ENCODE peak calls at places on chromosomes 2 and 18, in seven cellular contexts. W is ELR; Q is activated CD4-positive, alpha-beta T cell treated with anti-CD3 and anti-CD28 coated beads for 48 hours; M is left cardiac atrium; U is neuronal stem cell; T is activated naive CD4-positive, alpha-beta T cell treated with anti-CD3 and anti-CD28 coated beads for 36 hours; H is H9. Z is an unnamed sample.

GRCh38 chr2:181407171-181407570 is 50.0 kb upstream of the ITGA4 start:
- DNase-seq in W (no peak), Q (no peak), M (no peak), U (no peak), T (no peak), H (no peak), Z (no peak)

GRCh38 chr2:74513605-74514367 is 464 bp upstream of the TLX2 start:
- DNase-seq in W (no peak), Q (peak), M (no peak), U (no peak), T (peak), H (peak), Z (no peak)

GRCh38 chr2:10028988-10029874 is 14.1 kb upstream of the KLF11 start:
- DNase-seq in W (no peak), Q (peak), M (peak), U (no peak), T (peak), H (peak), Z (peak)

GRCh38 chr2:98607741-98608117 is 583 bp downstream of the COA5 start:
- DNase-seq in W (peak), Q (no peak), M (no peak), U (no peak), T (no peak), H (no peak), Z (no peak)

GRCh38 chr2:22883054-22883453 is 501.9 kb upstream of the KLHL29 start:
- DNase-seq in W (no peak), Q (no peak), M (no peak), U (no peak), T (no peak), H (no peak), Z (no peak)

GRCh38 chr2:8511868-8512612 is 169.8 kb upstream of the ID2 start:
- DNase-seq in W (peak), Q (no peak), M (no peak), U (no peak), T (no peak), H (no peak), Z (no peak)

GRCh38 chr2:151947524-151948165 is 119.4 kb upstream of the ARL5A start:
- DNase-seq in W (no peak), Q (no peak), M (peak), U (peak), T (no peak), H (no peak), Z (peak)

GRCh38 chr18:12121175-12122095 is 27.8 kb downstream of the ANKRD62 start:
- DNase-seq in W (peak), Q (no peak), M (no peak), U (no peak), T (no peak), H (peak), Z (no peak)

GRCh38 chr2:119225084-119225864 is 1.6 kb downstream of the STEAP3 start:
- DNase-seq in W (peak), Q (no peak), M (no peak), U (no peak), T (no peak), H (no peak), Z (no peak)

GRCh38 chr2:109500910-109501309 is 112.9 kb downstream of the SEPTIN10 start:
- DNase-seq in W (no peak), Q (no peak), M (no peak), U (no peak), T (no peak), H (no peak), Z (no peak)

GRCh38 chr2:232386740-232387450 is 8.3 kb downstream of the ALPP start:
- DNase-seq in W (no peak), Q (no peak), M (no peak), U (no peak), T (no peak), H (peak), Z (no peak)

GRCh38 chr2:13260401-13260800 is 543.7 kb downstream of the TRIB2 start:
- DNase-seq in W (peak), Q (no peak), M (no peak), U (peak), T (no peak), H (no peak), Z (no peak)

GRCh38 chr2:200221055-200221692 is 85.3 kb upstream of the SPATS2L start:
- DNase-seq in W (no peak), Q (no peak), M (no peak), U (no peak), T (no peak), H (no peak), Z (no peak)

GRCh38 chr2:62641410-62641843 is 64.1 kb upstream of the EHBP1 start:
- DNase-seq in W (no peak), Q (no peak), M (no peak), U (no peak), T (no peak), H (no peak), Z (no peak)